ENCODE peak calls at places on chromosomes 16 and 17, in four cellular contexts. E, X, I and U are unnamed samples.

GRCh38 chr17:16349461-16349860 is 3.8 kb downstream of the CENPV start:
- DNase-seq in E (no peak), X (no peak), I (peak), U (no peak)

GRCh38 chr16:11665071-11665491 is 3.2 kb upstream of the SNN start:
- DNase-seq in E (no peak), X (no peak), I (no peak), U (no peak)

GRCh38 chr16:53220585-53220984 is 165.8 kb downstream of the CHD9 start:
- DNase-seq in E (no peak), X (peak), I (no peak), U (no peak)

GRCh38 chr16:70706948-70707465 is 21.2 kb upstream of the MTSS2 start:
- DNase-seq in E (no peak), X (no peak), I (peak), U (no peak)

GRCh38 chr17:44798352-44798751 is 31.7 kb downstream of the GJC1 start:
- DNase-seq in E (no peak), X (no peak), I (no peak), U (no peak)

GRCh38 chr17:45336390-45337182 is 19.8 kb upstream of the MAP3K14 start:
- DNase-seq in E (no peak), X (no peak), I (peak), U (peak)

GRCh38 chr17:21301593-21302550 is 17.4 kb downstream of the MAP2K3 start:
- DNase-seq in E (no peak), X (peak), I (no peak), U (no peak)

GRCh38 chr17:76781056-76781982 is 43.4 kb downstream of the MFSD11 start:
- DNase-seq in E (no peak), X (no peak), I (no peak), U (no peak)

GRCh38 chr16:11949527-11949926 is 7.7 kb upstream of the NPIPB2 start:
- DNase-seq in E (no peak), X (peak), I (no peak), U (peak)

GRCh38 chr17:3966720-3967363 is 2.6 kb upstream of the ATP2A3 start:
- DNase-seq in E (no peak), X (no peak), I (no peak), U (peak)

GRCh38 chr16:21560462-21560861 is 38.9 kb upstream of the METTL9 start:
- DNase-seq in E (no peak), X (no peak), I (peak), U (peak)

GRCh38 chr17:302300-302698 is 50.3 kb downstream of the RPH3AL start:
- DNase-seq in E (no peak), X (no peak), I (no peak), U (peak)

GRCh38 chr16:88747588-88748301 is 37.3 kb downstream of the PIEZO1 start:
- DNase-seq in E (no peak), X (no peak), I (no peak), U (peak)

GRCh38 chr16:12449795-12450194 is 353.9 kb downstream of the CPPED1 start:
- DNase-seq in E (no peak), X (no peak), I (peak), U (no peak)

GRCh38 chr17:48215583-48216139 is 108.1 kb downstream of the SNX11 start:
- DNase-seq in E (no peak), X (peak), I (no peak), U (peak)

GRCh38 chr17:78868391-78868790 is 27.8 kb upstream of the USP36 start:
- DNase-seq in E (no peak), X (no peak), I (no peak), U (no peak)

GRCh38 chr16:54152362-54153239 is 134.0 kb downstream of the IRX3 start:
- DNase-seq in E (no peak), X (no peak), I (no peak), U (no peak)

GRCh38 chr17:83099570-83100181 is 20.3 kb downstream of the METRNL start:
- DNase-seq in E (no peak), X (peak), I (no peak), U (peak)

GRCh38 chr16:19886061-19886792 is 1.6 kb upstream of the GPRC5B start:
- DNase-seq in E (peak), X (peak), I (peak), U (peak)

GRCh38 chr17:4872786-4873185 is 26.6 kb upstream of the C17orf107 start:
- DNase-seq in E (no peak), X (peak), I (no peak), U (no peak)

GRCh38 chr17:48541574-48542113 is 3.3 kb downstream of the HOXB2 start:
- DNase-seq in E (no peak), X (peak), I (peak), U (peak)

GRCh38 chr16:50270510-50271147 is 4.3 kb downstream of the ADCY7 start:
- DNase-seq in E (no peak), X (no peak), I (peak), U (no peak)

GRCh38 chr17:45745843-45746494 is 38.2 kb upstream of the CRHR1 start:
- DNase-seq in E (no peak), X (no peak), I (peak), U (no peak)

GRCh38 chr17:62625870-62626200 is 1.6 kb upstream of the MRC2 start:
- DNase-seq in E (no peak), X (peak), I (no peak), U (no peak)

GRCh38 chr16:85680352-85680944 is 8.3 kb downstream of the GINS2 start:
- DNase-seq in E (no peak), X (no peak), I (no peak), U (no peak)

GRCh38 chr16:89581045-89581695 is 5.6 kb downstream of the CPNE7 start:
- DNase-seq in E (no peak), X (no peak), I (no peak), U (no peak)

GRCh38 chr17:55903028-55903690 is 152.3 kb downstream of the PCTP start:
- DNase-seq in E (no peak), X (no peak), I (no peak), U (no peak)

GRCh38 chr17:50545306-50545705 is 1.7 kb upstream of the SPATA20 start:
- DNase-seq in E (no peak), X (no peak), I (no peak), U (peak)

GRCh38 chr17:80437532-80437931 is 22.6 kb downstream of the ENDOV start:
- DNase-seq in E (no peak), X (no peak), I (no peak), U (no peak)

GRCh38 chr16:85086347-85087291 is 25.7 kb downstream of the CIBAR2 start:
- DNase-seq in E (no peak), X (peak), I (peak), U (peak)

GRCh38 chr17:76132574-76133338 is 8.3 kb downstream of the FOXJ1 start:
- DNase-seq in E (no peak), X (no peak), I (peak), U (peak)

GRCh38 chr16:15970202-15970601 is 20.8 kb downstream of the ABCC1 start:
- DNase-seq in E (no peak), X (no peak), I (no peak), U (no peak)

GRCh38 chr17:59494757-59495368 is 70.5 kb upstream of the DHX40 start:
- DNase-seq in E (no peak), X (no peak), I (no peak), U (no peak)

GRCh38 chr17:3888343-3889171 is 4.3 kb downstream of the CAMKK1 start:
- DNase-seq in E (no peak), X (no peak), I (peak), U (peak)

GRCh38 chr17:8326591-8327583 is 12.8 kb upstream of the ODF4 start:
- DNase-seq in E (no peak), X (peak), I (peak), U (no peak)
- H3K4me3 ChIP-seq in E (no peak), X (no peak), I (peak), U (peak)

DNA sequence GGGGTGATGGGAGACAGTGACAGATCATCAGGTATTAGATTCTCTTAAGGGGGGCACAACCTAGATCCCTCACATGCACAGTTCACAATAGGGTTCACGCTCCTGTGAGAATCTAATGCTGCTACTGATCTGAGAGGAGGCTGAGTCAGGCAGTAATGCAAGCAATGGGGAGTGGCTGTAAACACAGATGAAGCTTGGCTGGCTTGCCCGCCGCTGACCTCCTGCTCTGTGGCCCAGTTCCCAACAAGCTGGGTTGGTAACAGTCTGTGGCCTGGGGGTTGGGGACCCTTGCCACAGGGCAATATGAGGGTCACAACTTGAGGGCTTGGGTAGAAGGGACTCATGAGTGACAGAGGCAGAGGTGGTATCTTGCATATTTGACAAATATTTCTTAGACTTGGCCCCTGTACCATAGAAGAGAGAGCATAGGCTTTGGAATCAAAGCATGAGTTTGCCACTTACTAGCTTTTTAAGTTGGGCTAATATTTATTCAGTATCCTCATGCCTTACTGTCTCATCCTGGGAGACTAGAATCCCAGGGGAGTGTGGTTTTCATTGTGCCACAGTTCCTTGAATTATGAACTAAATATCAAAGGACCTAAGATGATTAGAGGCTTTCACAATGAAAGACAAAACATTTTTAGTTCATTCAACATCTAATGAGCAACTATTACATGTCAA is 133.4 kb downstream of the SPACA3 start:
- DNase-seq in E (no peak), X (no peak), I (no peak), U (no peak)
- TF ChIP-seq POLR2AphosphoS5 in E (no peak), X (no peak), I (no peak), U (no peak)

GRCh38 chr16:66004706-66005105 is 361.8 kb upstream of the CDH5 start:
- DNase-seq in E (no peak), X (no peak), I (no peak), U (no peak)

GRCh38 chr16:66007717-66008116 is 358.8 kb upstream of the CDH5 start:
- DNase-seq in E (no peak), X (no peak), I (no peak), U (no peak)

GRCh38 chr16:66006485-66006884 is 360.0 kb upstream of the CDH5 start:
- DNase-seq in E (no peak), X (no peak), I (no peak), U (no peak)

GRCh38 chr16:66003196-66003595 is 363.3 kb upstream of the CDH5 start:
- DNase-seq in E (no peak), X (no peak), I (no peak), U (no peak)

DNA sequence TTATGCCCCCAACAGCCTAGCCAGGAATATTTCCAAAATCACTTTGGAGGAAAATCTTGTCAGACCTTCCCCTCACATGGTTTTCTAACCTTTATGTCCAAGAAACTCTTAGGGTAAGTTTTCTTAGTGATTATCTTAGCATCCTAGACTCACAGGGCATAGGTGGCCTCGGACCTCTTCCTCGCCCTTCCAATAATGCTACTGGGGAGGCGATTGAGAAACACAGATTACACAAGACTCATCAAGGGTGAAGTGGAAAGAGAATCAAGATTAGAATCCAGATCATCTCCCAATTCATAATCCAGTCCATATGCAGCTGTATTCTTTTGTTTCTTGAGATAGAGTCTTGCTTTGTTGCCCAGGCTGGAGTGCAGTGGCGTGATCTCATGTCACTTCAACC is 358.4 kb upstream of the CDH5 start:
- DNase-seq in E (no peak), X (no peak), I (no peak), U (no peak)
- H3K4me3 ChIP-seq in E (no peak), X (no peak), I (no peak), U (no peak)

GRCh38 chr17:63695889-63696288 is 4.0 kb downstream of the LIMD2 start:
- DNase-seq in E (no peak), X (no peak), I (no peak), U (no peak)
- TF ChIP-seq POLR2AphosphoS5 in E (peak), X (no peak), I (peak), U (no peak)

GRCh38 chr17:68955181-68955841 is at the start of gene ABCA8:
- DNase-seq in E (no peak), X (no peak), I (no peak), U (no peak)
- H3K4me3 ChIP-seq in E (no peak), X (peak), I (peak), U (no peak)

GRCh38 chr17:81926451-81927144 is 937 bp downstream of the MAFG start:
- DNase-seq in E (no peak), X (peak), I (peak), U (peak)
- TF ChIP-seq POLR2AphosphoS5 in E (no peak), X (peak), I (peak), U (peak)

GRCh38 chr17:43754947-43755346 is 3.6 kb downstream of the SOST start:
- DNase-seq in E (no peak), X (no peak), I (peak), U (no peak)

GRCh38 chr17:43756176-43756575 is 2.4 kb downstream of the SOST start:
- DNase-seq in E (no peak), X (no peak), I (no peak), U (no peak)

GRCh38 chr17:43757171-43757660 is 1.4 kb downstream of the SOST start:
- DNase-seq in E (no peak), X (no peak), I (peak), U (no peak)

GRCh38 chr17:43753488-43754129 is 5.0 kb downstream of the SOST start:
- DNase-seq in E (peak), X (no peak), I (peak), U (no peak)

GRCh38 chr17:43755389-43755875 is 3.2 kb downstream of the SOST start:
- DNase-seq in E (no peak), X (no peak), I (peak), U (no peak)
- H3K4me3 ChIP-seq in E (no peak), X (no peak), I (no peak), U (no peak)